ENCODE peak calls at places on chromosomes 1 and 21, in five cellular contexts. H is Panc1; U is effector memory CD4-positive, alpha-beta T cell; C is upper lobe of left lung; R is dorsolateral prefrontal cortex. N is an unnamed sample.

GRCh38 chr1:11740258-11741192 is 4.6 kb downstream of the AGTRAP start:
- DNase-seq in H (no peak), U (no peak), C (no peak), R (no peak), N (no peak)

GRCh38 chr1:202248861-202249260 is 55.3 kb downstream of the LGR6 start:
- DNase-seq in H (no peak), U (no peak), C (no peak), R (no peak), N (no peak)

GRCh38 chr21:32306021-32306780 is 7.5 kb downstream of the MRAP start:
- DNase-seq in H (no peak), U (no peak), C (no peak), R (peak), N (no peak)

GRCh38 chr1:30668026-30668425 is 55.4 kb downstream of the MATN1 start:
- DNase-seq in H (no peak), U (no peak), C (no peak), R (peak), N (no peak)

GRCh38 chr1:54016343-54017282 is 1.4 kb downstream of the LDLRAD1 start:
- DNase-seq in H (peak), U (no peak), C (no peak), R (no peak), N (no peak)

GRCh38 chr1:31413405-31414005 is 492 bp downstream of the SERINC2 start:
- DNase-seq in H (no peak), U (no peak), C (peak), R (no peak), N (no peak)

GRCh38 chr1:28482138-28482537 is 23.7 kb upstream of the RCC1 start:
- DNase-seq in H (no peak), U (no peak), C (no peak), R (no peak), N (no peak)

GRCh38 chr1:26529655-26530539 is at the start of gene RPS6KA1:
- DNase-seq in H (no peak), U (peak), C (peak), R (peak), N (no peak)

GRCh38 chr21:45158491-45159423 is 84.4 kb downstream of the ADARB1 start:
- DNase-seq in H (no peak), U (no peak), C (no peak), R (no peak), N (no peak)

GRCh38 chr1:234998174-234998741 is 130.4 kb downstream of the TOMM20 start:
- DNase-seq in H (peak), U (no peak), C (no peak), R (no peak), N (no peak)

GRCh38 chr1:1401457-1402010 is 2.4 kb upstream of the CCNL2 start:
- DNase-seq in H (no peak), U (no peak), C (no peak), R (no peak), N (no peak)

GRCh38 chr1:119947468-119947867 is 51.2 kb upstream of the ADAM30 start:
- DNase-seq in H (peak), U (no peak), C (no peak), R (no peak), N (no peak)

GRCh38 chr1:178752891-178753290 is 27.8 kb downstream of the RALGPS2 start:
- DNase-seq in H (no peak), U (no peak), C (no peak), R (no peak), N (no peak)

GRCh38 chr1:243790404-243790803 is 59.6 kb downstream of the AKT3 start:
- DNase-seq in H (no peak), U (no peak), C (no peak), R (no peak), N (no peak)
- H3K27ac ChIP-seq in H (no peak), U (no peak), C (peak), R (no peak), N (no peak)

GRCh38 chr1:93768380-93768863 is 86.8 kb upstream of the BCAR3 start:
- DNase-seq in H (no peak), U (no peak), C (no peak), R (no peak), N (no peak)
- H3K27ac ChIP-seq in H (peak), U (no peak), C (no peak), R (no peak), N (no peak)

GRCh38 chr1:61746768-61747167 is 4.5 kb downstream of the PATJ start:
- DNase-seq in H (no peak), U (no peak), C (no peak), R (no peak), N (no peak)
- H3K27ac ChIP-seq in H (peak), U (no peak), C (no peak), R (no peak), N (no peak)

GRCh38 chr1:171434717-171435346 is 50.5 kb upstream of the PRRC2C start:
- DNase-seq in H (no peak), U (no peak), C (no peak), R (no peak), N (no peak)
- H3K27ac ChIP-seq in H (no peak), U (peak), C (peak), R (no peak), N (peak)

GRCh38 chr21:39006653-39007417 is 176.4 kb downstream of the PSMG1 start:
- DNase-seq in H (no peak), U (no peak), C (no peak), R (no peak), N (no peak)
- H3K27ac ChIP-seq in H (no peak), U (no peak), C (peak), R (peak), N (peak)

N was measured in esophagus squamous epithelium.